ENCODE peak calls at places on chromosomes 13 and 19, in nine cellular contexts. M is HuH-7.5; G is adrenal gland; I is NCI-H2171 treated with DMSO at 0.1 percent for 48 hours; X is stimulated activated CD8-positive, alpha-beta memory T cell treated with anti-CD3 and anti-CD28 coated beads, Interleukin-12 subunit alpha, Interleukin-12 subunit beta, amount 100 ng/mL, for 4 hours; H is activated CD8-positive, alpha-beta memory T cell treated with anti-CD3 and anti-CD28 coated beads for 1 hour; U is lower lobe of right lung; O is nephron progenitor cell; C is activated naive CD4-positive, alpha-beta T cell. V is an unnamed sample.

GRCh38 chr13:50911051-50911690 is 1.6 kb downstream of the RNASEH2B start:
- DNase-seq in G (no peak), M (peak), H (no peak), O (no peak), U (no peak), C (no peak), X (no peak), I (peak), V (peak)

GRCh38 chr13:24074687-24075086 is 85.8 kb upstream of the SPATA13 start:
- DNase-seq in C (no peak), H (no peak), U (no peak), I (no peak), G (peak), M (no peak), O (no peak), X (no peak), V (no peak)

GRCh38 chr19:5775668-5776309 is 8.8 kb downstream of the PRR22 start:
- DNase-seq in U (no peak), O (no peak), H (no peak), I (no peak), G (no peak), C (no peak), X (no peak), M (no peak), V (peak)

GRCh38 chr13:58949646-58950045 is 1214.1 kb downstream of the DIAPH3 start:
- DNase-seq in I (no peak), X (no peak), H (no peak), M (no peak), C (no peak), U (no peak), G (no peak), O (peak), V (no peak)

GRCh38 chr13:39350461-39350881 is 252.5 kb downstream of the LHFPL6 start:
- DNase-seq in X (no peak), I (no peak), U (no peak), G (no peak), C (no peak), H (no peak), M (no peak), O (no peak), V (no peak)

GRCh38 chr13:20127263-20127562 is 33.6 kb downstream of the GJA3 start:
- DNase-seq in H (no peak), O (no peak), X (no peak), C (no peak), G (no peak), I (no peak), U (no peak), M (no peak), V (no peak)

GRCh38 chr19:19445911-19446361 is 40.5 kb downstream of the GATAD2A start:
- DNase-seq in U (no peak), C (no peak), I (no peak), H (no peak), M (no peak), G (no peak), O (no peak), X (no peak), V (peak)

GRCh38 chr13:99916366-99917103 is 55.0 kb downstream of the ZIC5 start:
- DNase-seq in M (peak), H (no peak), G (peak), O (no peak), U (no peak), I (peak), X (no peak), C (no peak), V (peak)

GRCh38 chr19:11580665-11581418 is 3.4 kb upstream of the ACP5 start:
- DNase-seq in G (peak), X (no peak), I (no peak), U (no peak), O (no peak), H (no peak), M (no peak), C (no peak), V (peak)

GRCh38 chr19:13998426-13998825 is 7.7 kb downstream of the RFX1 start:
- DNase-seq in C (no peak), G (no peak), U (no peak), I (no peak), O (no peak), H (no peak), X (no peak), M (no peak), V (no peak)

GRCh38 chr13:114334305-114335053 is 20.2 kb downstream of the CHAMP1 start:
- DNase-seq in M (no peak), I (no peak), G (no peak), O (no peak), X (no peak), H (no peak), U (no peak), C (no peak), V (no peak)

GRCh38 chr19:48858984-48859710 is 9.3 kb downstream of the PLEKHA4 start:
- DNase-seq in X (peak), U (peak), O (no peak), H (peak), C (peak), G (no peak), I (no peak), M (no peak), V (no peak)

GRCh38 chr13:19650742-19651141 is 17.3 kb downstream of the MPHOSPH8 start:
- DNase-seq in G (no peak), M (no peak), X (no peak), U (no peak), I (no peak), C (no peak), H (no peak), O (no peak), V (no peak)

GRCh38 chr13:30111810-30112209 is 195.5 kb downstream of the KATNAL1 start:
- DNase-seq in I (no peak), O (peak), U (no peak), X (no peak), C (no peak), M (no peak), G (no peak), H (no peak), V (peak)

GRCh38 chr19:7856679-7857663 is 17.2 kb downstream of the PRR36 start:
- DNase-seq in O (no peak), C (no peak), H (no peak), I (peak), X (no peak), G (no peak), U (no peak), M (no peak), V (no peak)

GRCh38 chr19:17610384-17610783 is 54.9 kb downstream of the COLGALT1 start:
- DNase-seq in M (no peak), U (no peak), H (no peak), I (no peak), C (no peak), O (no peak), X (no peak), G (no peak), V (peak)

GRCh38 chr19:2221250-2221831 is 14.8 kb downstream of the PLEKHJ1 start:
- DNase-seq in C (no peak), O (no peak), M (no peak), U (no peak), G (peak), I (no peak), X (no peak), H (no peak), V (peak)

GRCh38 chr13:19268331-19268730 is 86.7 kb upstream of the TUBA3C start:
- DNase-seq in G (no peak), I (no peak), H (no peak), M (no peak), U (no peak), O (no peak), X (no peak), C (no peak), V (no peak)

GRCh38 chr19:54035215-54036178 is 28.2 kb downstream of the VSTM1 start:
- DNase-seq in H (no peak), I (peak), X (no peak), G (no peak), C (no peak), O (no peak), M (no peak), U (no peak), V (peak)